ENCODE peak calls at places on chromosomes 7 and 10, in six cellular contexts. N is mucosa of descending colon; Z is IMR-90; R is fibroblast of lung; V is gastrocnemius medialis; A is activated CD8-positive, alpha-beta T cell treated with anti-CD3 and anti-CD28 coated beads for 36 hours. U is an unnamed sample.

GRCh38 chr7:71563276-71563675 is 431.3 kb downstream of the GALNT17 start:
- DNase-seq in Z (no peak), N (no peak), A (no peak), V (no peak), R (no peak), U (no peak)

GRCh38 chr7:128876978-128877755 is 14.5 kb downstream of the ATP6V1F start:
- DNase-seq in A (no peak), Z (no peak), V (peak), R (no peak), N (peak), U (no peak)

GRCh38 chr7:150860291-150860977 is 8.1 kb downstream of the AOC1 start:
- DNase-seq in A (no peak), R (no peak), V (no peak), Z (no peak), N (no peak), U (no peak)

GRCh38 chr10:92284112-92284704 is 6.7 kb downstream of the CPEB3 start:
- DNase-seq in A (no peak), N (no peak), Z (no peak), V (no peak), R (peak), U (no peak)

GRCh38 chr7:102253076-102253972 is 33.3 kb upstream of the SH2B2 start:
- DNase-seq in A (no peak), Z (no peak), V (no peak), N (no peak), R (no peak), U (no peak)

GRCh38 chr7:1988533-1988930 is 244.2 kb downstream of the MAD1L1 start:
- DNase-seq in A (no peak), R (no peak), V (no peak), Z (no peak), N (no peak), U (no peak)

GRCh38 chr7:8159595-8159994 is 102.4 kb downstream of the ICA1 start:
- DNase-seq in Z (no peak), N (no peak), V (no peak), R (no peak), A (no peak), U (no peak)

GRCh38 chr10:52115823-52116222 is 198.3 kb upstream of the DKK1 start:
- DNase-seq in R (peak), V (no peak), N (no peak), A (no peak), Z (peak), U (no peak)

GRCh38 chr7:1437155-1437880 is 22.0 kb downstream of the MICALL2 start:
- DNase-seq in V (no peak), R (no peak), N (no peak), A (no peak), Z (no peak), U (no peak)

GRCh38 chr10:6347391-6347951 is 144.7 kb downstream of the PFKFB3 start:
- DNase-seq in A (peak), Z (peak), R (no peak), N (no peak), V (no peak), U (no peak)

DNA sequence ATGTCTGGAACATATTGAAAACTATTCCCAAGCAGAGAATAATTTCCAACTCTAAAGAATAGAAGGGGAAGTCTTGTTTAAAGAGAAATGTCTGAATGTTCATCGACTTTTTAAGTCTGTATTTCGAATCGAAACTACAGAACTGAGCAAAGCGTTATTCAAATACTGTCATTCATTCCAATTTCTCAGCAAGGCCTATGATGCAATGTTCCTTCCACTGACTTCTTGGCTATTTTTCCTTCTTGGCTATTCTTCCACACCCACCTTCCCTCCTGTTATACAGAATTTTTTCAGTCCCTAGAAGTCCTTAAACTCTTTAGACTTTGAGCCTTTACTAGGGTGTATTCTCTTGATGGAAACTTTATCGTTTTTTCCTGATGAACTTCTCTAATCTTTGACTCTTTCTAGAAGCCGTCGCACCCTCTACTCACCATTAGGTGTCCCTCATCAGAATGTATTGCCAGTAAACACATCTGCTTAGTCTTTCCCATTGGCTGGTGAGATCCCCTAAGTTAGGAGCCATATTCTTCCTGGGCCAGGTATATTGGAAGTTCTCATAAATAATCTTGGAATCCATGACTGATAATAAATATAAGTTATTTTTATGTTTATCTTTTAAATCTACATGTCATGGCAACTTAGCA is 235.7 kb upstream of the CCDC6 start:
- DNase-seq in R (no peak), V (no peak), N (no peak), A (no peak), Z (no peak), U (no peak)
- TF ChIP-seq CTCF in R (no peak), V (no peak), N (no peak), A (no peak), Z (no peak), U (peak)

GRCh38 chr10:121751191-121751760 is 153.0 kb upstream of the FGFR2 start:
- DNase-seq in Z (no peak), V (no peak), A (no peak), R (no peak), N (no peak), U (no peak)

GRCh38 chr10:121754667-121755066 is 156.4 kb upstream of the FGFR2 start:
- DNase-seq in Z (no peak), R (no peak), V (no peak), A (no peak), N (no peak), U (no peak)

GRCh38 chr10:121753726-121754476 is 155.7 kb upstream of the FGFR2 start:
- DNase-seq in N (no peak), Z (peak), R (peak), V (no peak), A (peak), U (no peak)
- TF ChIP-seq CTCF in N (no peak), Z (peak), R (peak), V (peak), A (no peak), U (peak)

GRCh38 chr7:24135003-24135817 is 148.8 kb upstream of the NPY start:
- DNase-seq in R (no peak), Z (no peak), V (no peak), N (no peak), A (no peak), U (no peak)

GRCh38 chr7:24138366-24138765 is 145.6 kb upstream of the NPY start:
- DNase-seq in N (no peak), A (no peak), V (no peak), Z (no peak), R (no peak), U (no peak)

GRCh38 chr7:24139996-24140395 is 144.0 kb upstream of the NPY start:
- DNase-seq in Z (no peak), V (no peak), R (no peak), A (no peak), N (no peak), U (no peak)

GRCh38 chr7:24134535-24134934 is 149.5 kb upstream of the NPY start:
- DNase-seq in V (no peak), A (no peak), R (no peak), N (no peak), Z (no peak), U (no peak)

GRCh38 chr7:24137338-24137737 is 146.7 kb upstream of the NPY start:
- DNase-seq in A (no peak), V (no peak), Z (no peak), N (no peak), R (no peak), U (no peak)
- TF ChIP-seq CTCF in A (no peak), V (no peak), Z (no peak), N (no peak), R (no peak), U (no peak)

GRCh38 chr10:74121368-74121767 is 29.3 kb downstream of the AP3M1 start:
- DNase-seq in Z (no peak), A (no peak), N (no peak), V (no peak), R (no peak), U (no peak)

GRCh38 chr10:74117738-74118137 is 32.9 kb downstream of the AP3M1 start:
- DNase-seq in A (peak), R (no peak), N (no peak), Z (no peak), V (no peak), U (no peak)

GRCh38 chr10:74122060-74122459 is 28.6 kb downstream of the AP3M1 start:
- DNase-seq in R (no peak), A (no peak), N (no peak), Z (no peak), V (no peak), U (no peak)

GRCh38 chr10:74114041-74114448 is 36.6 kb downstream of the AP3M1 start:
- DNase-seq in N (no peak), Z (no peak), A (no peak), R (no peak), V (no peak), U (no peak)

GRCh38 chr10:74118794-74119193 is 31.8 kb downstream of the AP3M1 start:
- DNase-seq in V (peak), R (no peak), A (no peak), N (no peak), Z (no peak), U (no peak)
- TF ChIP-seq CTCF in V (no peak), R (no peak), A (no peak), N (no peak), Z (no peak), U (no peak)

GRCh38 chr10:120942806-120943413 is 91.7 kb downstream of the WDR11 start:
- DNase-seq in R (peak), V (peak), N (peak), A (peak), Z (peak), U (peak)
- TF ChIP-seq CTCF in R (peak), V (peak), N (peak), A (peak), Z (peak), U (peak)

DNA sequence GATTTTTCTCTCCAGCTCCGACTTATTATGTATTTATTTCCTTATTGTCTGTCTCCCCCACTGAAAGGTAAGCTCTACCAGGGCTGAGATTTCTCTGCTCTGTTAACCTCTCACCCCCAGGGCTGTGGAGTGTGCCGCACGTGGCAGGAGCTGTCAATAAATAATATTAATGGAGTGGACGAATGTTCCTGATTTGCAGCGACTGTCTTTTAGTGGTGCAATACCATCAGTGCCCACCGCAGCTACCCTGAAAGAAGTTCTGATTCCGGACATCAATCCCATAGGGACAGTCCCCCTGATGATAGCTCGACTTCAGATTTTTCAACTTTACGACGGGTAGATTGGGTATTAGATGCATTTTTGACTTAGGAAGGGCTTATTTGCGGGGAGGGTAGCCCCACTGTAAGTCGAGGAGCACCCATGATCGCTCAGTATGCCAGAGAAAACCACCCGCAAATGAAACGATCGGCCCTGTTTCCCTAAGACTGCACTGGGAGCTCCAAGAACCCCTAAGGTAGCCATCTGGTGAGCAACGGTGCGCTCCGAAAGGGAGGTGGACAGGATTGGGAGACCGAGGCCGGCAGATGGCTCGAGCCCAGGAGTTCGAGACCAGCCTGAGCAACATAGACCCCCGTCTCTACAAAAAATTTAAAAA is 986 bp upstream of the PPP2R2D start:
- DNase-seq in Z (no peak), A (peak), V (no peak), R (no peak), N (no peak), U (no peak)
- TF ChIP-seq CTCF in Z (no peak), A (peak), V (no peak), R (no peak), N (no peak), U (peak)